ENCODE peak calls at places on chromosomes 4 and X, in five cellular contexts. A is NCI-H1092 treated with DMSO at 0.1 percent for 48 hours; O is HFF-Myc; Z is stimulated activated naive CD8-positive, alpha-beta T cell treated with anti-CD3 and anti-CD28 coated beads, Interleukin-15, Interleukin-2, amounts not matched to agents 100 U/mL and 50 U/mL, for 24 hours; B is T follicular helper cell. U is an unnamed sample.

GRCh38 chr4:40613456-40613855 is 16.2 kb downstream of the RBM47 start:
- DNase-seq in A (no peak), O (no peak), Z (no peak), B (no peak), U (no peak)

GRCh38 chr4:86108152-86108551 is 251.7 kb downstream of the MAPK10 start:
- DNase-seq in A (no peak), O (no peak), Z (no peak), B (no peak), U (no peak)

GRCh38 chr4:1870328-1870577 is 940 bp upstream of the NSD2 start:
- DNase-seq in A (peak; percentile 84), O (no peak), Z (peak; percentile 90), B (peak; percentile 83), U (peak; percentile 88)

GRCh38 chr4:15956179-15956850 is 6.7 kb downstream of the FGFBP2 start:
- DNase-seq in A (peak; percentile 51), O (peak; percentile 39), Z (peak; percentile 89), B (peak; percentile 65), U (peak; percentile 56)

GRCh38 chr4:6278801-6279197 is 9.1 kb downstream of the WFS1 start:
- DNase-seq in A (no peak), O (no peak), Z (no peak), B (no peak), U (peak; percentile 3)

GRCh38 chr4:101183658-101184373 is 163.5 kb downstream of the PPP3CA start:
- DNase-seq in A (no peak), O (no peak), Z (no peak), B (no peak), U (no peak)

GRCh38 chrX:140439455-140439854 is 65.4 kb downstream of the SOX3 start:
- DNase-seq in A (no peak), O (no peak), Z (no peak), B (no peak), U (no peak)

GRCh38 chr4:135371137-135371536 is 1169.5 kb upstream of the PABPC4L start:
- DNase-seq in A (peak; percentile 0), O (no peak), Z (no peak), B (no peak), U (no peak)

GRCh38 chr4:95534032-95534431 is 14.7 kb downstream of the UNC5C start:
- DNase-seq in A (no peak), O (no peak), Z (no peak), B (no peak), U (no peak)

GRCh38 chrX:1727531-1728027 is 112.7 kb downstream of the ASMT start:
- DNase-seq in A (no peak), O (no peak), Z (no peak), B (no peak), U (no peak)

GRCh38 chr4:14897217-14897616 is 105.1 kb upstream of the CPEB2 start:
- DNase-seq in A (no peak), O (no peak), Z (no peak), B (no peak), U (no peak)

GRCh38 chr4:95998311-95998710 is 158.4 kb downstream of the PDHA2 start:
- DNase-seq in A (no peak), O (no peak), Z (no peak), B (no peak), U (no peak)

GRCh38 chr4:6298035-6298434 is 28.4 kb downstream of the WFS1 start:
- DNase-seq in A (no peak), O (no peak), Z (no peak), B (no peak), U (no peak)

GRCh38 chr4:70703695-70704332 is 15.5 kb downstream of the UTP3 start:
- DNase-seq in A (peak; percentile 83), O (no peak), Z (no peak), B (no peak), U (peak; percentile 17)

GRCh38 chr4:94410678-94411206 is 41.0 kb upstream of the PDLIM5 start:
- DNase-seq in A (no peak), O (no peak), Z (no peak), B (no peak), U (no peak)

GRCh38 chrX:145190801-145191389 is 56.4 kb upstream of the SPANXN1 start:
- DNase-seq in A (peak; percentile 17), O (no peak), Z (no peak), B (no peak), U (no peak)